ENCODE peak calls at places on chromosomes 4 and X, in seven cellular contexts. B is H1, N is IMR-90, D is mesendoderm, F is H9, H is mesenchymal stem cell, O is trophoblast cell. R is an unnamed sample.

GRCh38 chr4:166887457-166887856 is 346.8 kb downstream of the SPOCK3 start:
- DNase-seq in B (no peak), N (no peak), D (no peak), F (no peak), H (no peak), O (no peak), R (no peak)

GRCh38 chr4:5976431-5976830 is 41.8 kb downstream of the C4orf50 start:
- DNase-seq in B (no peak), N (no peak), D (peak), F (peak), H (no peak), O (no peak), R (no peak)

GRCh38 chr4:146095091-146095690 is 80.3 kb upstream of the LSM6 start:
- DNase-seq in B (peak), N (peak), D (peak), F (no peak), H (peak), O (peak), R (peak)

GRCh38 chrX:132022115-132022862 is 813 bp upstream of the STK26 start:
- DNase-seq in B (peak), N (no peak), D (peak), F (no peak), H (peak), O (peak), R (no peak)

GRCh38 chrX:24424948-24425347 is 40.1 kb upstream of the PDK3 start:
- DNase-seq in B (no peak), N (peak), D (no peak), F (no peak), H (no peak), O (peak), R (no peak)

GRCh38 chr4:16607693-16608092 is 290.8 kb downstream of the LDB2 start:
- DNase-seq in B (no peak), N (no peak), D (no peak), F (no peak), H (no peak), O (no peak), R (no peak)

GRCh38 chrX:37453821-37454220 is 104.7 kb downstream of the PRRG1 start:
- DNase-seq in B (no peak), N (no peak), D (no peak), F (no peak), H (no peak), O (peak), R (no peak)

GRCh38 chr4:39970559-39971270 is 7.0 kb downstream of the PDS5A start:
- DNase-seq in B (no peak), N (no peak), D (peak), F (peak), H (no peak), O (peak), R (no peak)

GRCh38 chr4:72468904-72469502 is 100.0 kb downstream of the ADAMTS3 start:
- DNase-seq in B (no peak), N (peak), D (peak), F (no peak), H (peak), O (peak), R (no peak)

GRCh38 chr4:141467225-141467624 is 169.2 kb upstream of the IL15 start:
- DNase-seq in B (no peak), N (no peak), D (no peak), F (no peak), H (no peak), O (no peak), R (no peak)

GRCh38 chrX:154827624-154828408 is 6.6 kb downstream of the SMIM9 start:
- DNase-seq in B (no peak), N (no peak), D (no peak), F (no peak), H (no peak), O (no peak), R (no peak)

GRCh38 chr4:38523524-38524448 is 140.2 kb upstream of the KLF3 start:
- DNase-seq in B (no peak), N (no peak), D (no peak), F (no peak), H (no peak), O (peak), R (no peak)

GRCh38 chr4:5888222-5888701 is 4.6 kb downstream of the CRMP1 start:
- DNase-seq in B (peak), N (no peak), D (peak), F (peak), H (peak), O (no peak), R (peak)

GRCh38 chr4:145816091-145816490 is 122.5 kb downstream of the ZNF827 start:
- DNase-seq in B (no peak), N (no peak), D (no peak), F (no peak), H (no peak), O (no peak), R (no peak)

DNA sequence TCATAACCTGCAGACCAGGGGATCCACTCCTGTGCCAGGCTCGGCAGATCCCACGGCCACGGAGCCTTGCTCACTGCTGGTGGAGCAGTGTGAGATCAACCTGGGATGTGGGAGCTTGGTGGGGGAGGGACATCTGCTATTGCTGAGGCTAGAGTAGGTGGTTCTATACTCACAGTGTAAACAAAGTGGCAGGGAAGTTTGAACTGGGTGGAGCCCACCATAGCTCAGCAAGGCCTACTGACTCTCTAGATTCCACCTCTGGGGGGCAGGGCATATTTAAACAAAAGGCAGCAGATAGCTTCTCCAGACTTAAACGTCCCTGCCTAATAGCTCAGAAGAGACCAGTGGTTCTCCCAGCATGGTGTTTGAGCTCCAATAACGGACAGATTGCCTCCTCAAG is 54.7 kb upstream of the EPHA5 start:
- DNase-seq in B (no peak), N (no peak), D (peak), F (no peak), H (no peak), O (no peak), R (no peak)
- H2BK5ac ChIP-seq in B (no peak), N (no peak), D (no peak), F (no peak), H (no peak), O (no peak), R (no peak)

DNA sequence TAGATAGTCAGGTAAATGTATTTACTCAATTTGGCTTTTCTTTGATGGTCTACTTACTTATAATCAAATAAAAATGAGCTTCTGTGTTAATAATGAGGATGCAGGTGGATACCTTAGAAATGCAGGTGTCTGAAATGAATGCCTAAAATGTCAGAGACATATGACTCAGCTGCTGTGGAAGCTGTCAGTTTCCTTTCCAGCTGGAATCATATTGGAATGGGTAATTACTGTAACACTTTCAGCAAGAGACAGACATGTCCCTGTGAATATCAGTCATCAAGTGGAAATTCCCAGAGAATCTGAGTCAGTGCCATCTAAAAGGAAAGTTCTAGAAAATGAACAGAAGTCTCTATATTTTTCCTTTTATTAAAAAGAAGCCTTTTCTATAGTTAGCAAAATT is 783.0 kb upstream of the AADAT start:
- DNase-seq in B (no peak), N (no peak), D (no peak), F (no peak), H (no peak), O (peak), R (no peak)
- H2BK5ac ChIP-seq in B (no peak), N (no peak), D (no peak), F (no peak), H (no peak), O (no peak), R (no peak)

DNA sequence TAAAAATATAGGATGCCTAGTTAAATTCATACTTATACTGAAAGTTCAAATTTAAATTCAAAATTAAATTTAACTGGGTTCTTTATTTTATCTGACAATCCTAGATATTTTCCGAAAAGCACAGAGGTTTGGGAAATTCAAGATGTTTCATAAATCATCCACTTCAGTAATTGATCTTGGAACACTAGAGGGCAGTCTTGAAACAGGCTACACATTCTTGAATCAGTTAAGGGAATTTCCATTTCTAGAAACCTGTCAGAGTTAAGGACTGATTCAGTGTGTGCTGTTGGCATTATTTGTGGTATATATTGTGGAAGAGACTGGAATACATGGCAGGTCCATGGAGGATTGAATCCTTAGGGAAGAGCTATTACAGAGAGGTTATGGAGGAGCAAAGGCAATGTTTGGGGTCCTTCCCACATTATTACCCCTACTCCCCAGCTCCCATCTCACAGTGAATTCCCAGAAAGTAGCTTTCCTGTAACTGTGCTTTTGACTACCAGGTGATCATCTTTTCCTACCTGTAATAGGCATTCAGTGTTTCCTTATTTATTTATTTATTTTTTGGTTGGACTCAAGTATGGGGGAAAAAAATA is 92.9 kb downstream of the EGF start:
- DNase-seq in B (no peak), N (peak), D (peak), F (no peak), H (peak), O (peak), R (peak)
- H2BK5ac ChIP-seq in B (no peak), N (no peak), D (no peak), F (no peak), H (no peak), O (no peak), R (no peak)

DNA sequence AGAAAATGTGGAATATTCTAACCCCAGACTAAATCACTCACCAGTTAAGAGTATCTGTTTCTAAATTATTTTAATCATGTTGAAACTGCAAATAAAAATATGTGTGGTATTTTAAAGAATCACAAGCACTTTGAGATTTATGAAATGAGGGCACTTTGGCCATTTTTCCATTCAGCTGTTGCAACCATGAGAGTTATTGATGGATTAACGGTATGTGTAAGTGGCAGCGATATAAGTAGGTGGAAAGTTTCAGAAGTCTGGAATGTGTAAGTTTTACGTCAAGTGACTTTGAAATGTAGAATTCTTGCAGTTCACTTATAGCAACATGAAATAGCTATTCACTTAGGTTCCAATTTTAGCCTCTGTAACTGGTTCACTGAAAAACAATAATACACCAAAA is 905.1 kb upstream of the SLIT2 start:
- DNase-seq in B (no peak), N (no peak), D (no peak), F (no peak), H (no peak), O (peak), R (no peak)
- H2BK5ac ChIP-seq in B (no peak), N (no peak), D (no peak), F (no peak), H (no peak), O (no peak), R (no peak)

DNA sequence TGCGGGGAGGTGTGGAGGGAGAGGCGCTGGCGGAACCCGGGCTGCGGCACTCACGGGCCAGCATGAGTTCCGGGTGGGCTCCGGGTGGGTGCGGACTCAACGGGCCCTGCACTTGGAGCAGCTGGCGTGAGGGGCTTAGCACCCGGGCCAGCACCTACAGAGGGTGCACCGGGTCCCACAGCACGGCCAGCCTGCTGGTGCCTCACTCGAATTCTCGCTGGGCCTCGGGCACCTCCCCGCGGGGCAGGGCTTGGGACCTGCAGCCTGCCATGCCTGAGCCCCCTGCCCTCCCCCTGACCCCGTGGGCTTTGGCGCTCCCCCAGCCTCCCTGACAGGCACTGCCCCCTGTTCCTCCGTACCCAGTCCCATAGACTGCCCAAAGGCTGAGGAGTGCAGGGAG is 10.8 kb upstream of the CAMK2D start:
- DNase-seq in B (no peak), N (no peak), D (no peak), F (no peak), H (no peak), O (no peak), R (no peak)
- H2BK5ac ChIP-seq in B (no peak), N (no peak), D (no peak), F (no peak), H (no peak), O (no peak), R (no peak)

DNA sequence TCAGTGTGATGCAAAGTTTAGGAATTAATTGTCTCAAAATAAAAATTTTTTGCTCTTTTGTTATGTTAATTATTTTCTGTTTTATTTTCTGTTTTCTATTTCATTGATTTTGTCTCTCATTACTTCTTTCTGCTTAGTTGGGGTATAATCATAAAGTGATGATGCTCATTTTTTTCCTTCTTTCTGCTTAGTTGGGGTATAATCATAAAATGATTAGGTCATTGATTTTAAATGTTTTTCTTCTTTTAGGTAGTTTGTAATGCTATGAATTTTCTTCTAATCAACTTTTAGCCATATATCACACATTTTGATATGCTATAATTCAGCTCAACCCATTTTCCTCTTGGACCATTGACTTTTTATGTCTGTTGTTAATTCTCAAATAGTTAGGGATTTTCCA is 43.7 kb downstream of the NEUROG2 start:
- DNase-seq in B (no peak), N (no peak), D (no peak), F (no peak), H (no peak), O (no peak), R (no peak)
- H2BK5ac ChIP-seq in B (no peak), N (no peak), D (no peak), F (no peak), H (no peak), O (no peak), R (no peak)

DNA sequence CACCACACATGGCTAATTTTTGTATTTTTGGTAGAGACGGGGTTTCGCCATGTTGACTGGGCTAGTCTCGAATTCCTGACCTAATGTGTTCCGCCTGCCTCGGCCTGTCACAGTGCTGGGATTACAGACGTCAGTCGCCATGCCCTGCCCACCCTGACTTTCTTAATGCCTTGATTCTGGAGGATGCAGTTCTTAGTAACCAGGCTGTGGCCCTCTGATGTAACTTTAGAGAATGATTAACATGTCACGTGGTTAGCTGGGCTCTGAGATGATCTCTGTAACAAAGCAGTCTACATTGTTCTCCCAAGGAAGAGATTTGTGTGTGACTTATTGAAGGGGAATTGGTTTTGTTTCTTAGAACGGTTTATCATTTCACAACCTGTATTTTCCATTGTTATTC is 30.6 kb downstream of the ANK2 start:
- DNase-seq in B (no peak), N (peak), D (peak), F (no peak), H (peak), O (no peak), R (no peak)
- H2BK5ac ChIP-seq in B (no peak), N (no peak), D (no peak), F (no peak), H (no peak), O (no peak), R (no peak)